ENCODE peak calls at places on chromosomes 5 and 9, in four cellular contexts. J is ovary, C is fibroblast of lung, G is tibial nerve. T is an unnamed sample.

GRCh38 chr5:107322936-107323335 is 347.8 kb downstream of the EFNA5 start:
- DNase-seq in J (no peak), G (no peak), C (no peak), T (no peak)

GRCh38 chr5:42404366-42404765 is 18.9 kb upstream of the GHR start:
- DNase-seq in C (no peak), G (no peak), J (no peak), T (no peak)

GRCh38 chr5:78640622-78641021 is 8.0 kb downstream of the LHFPL2 start:
- DNase-seq in C (peak; percentile 70), G (no peak), J (no peak), T (no peak)

GRCh38 chr5:127959152-127959764 is 124.3 kb upstream of the SLC12A2 start:
- DNase-seq in C (peak; percentile 87), G (peak; percentile 36), J (peak; percentile 66), T (peak; percentile 73)

GRCh38 chr9:96751815-96752214 is 26.1 kb downstream of the ZNF510 start:
- DNase-seq in C (no peak), G (no peak), J (no peak), T (no peak)

GRCh38 chr5:72160959-72161358 is 53.7 kb downstream of the MAP1B start:
- DNase-seq in G (no peak), J (no peak), C (peak; percentile 77), T (no peak)

GRCh38 chr9:115046199-115046598 is 71.8 kb downstream of the TNC start:
- DNase-seq in C (no peak), G (no peak), J (no peak), T (no peak)

GRCh38 chr5:32057157-32058096 is 116.7 kb downstream of the GOLPH3 start:
- DNase-seq in G (no peak), J (no peak), C (no peak), T (no peak)

GRCh38 chr5:140868721-140869554 is at the start of gene PCDHA11:
- DNase-seq in J (no peak), C (no peak), G (no peak), T (peak; percentile 36)

GRCh38 chr9:20236676-20237075 is 385.6 kb downstream of the MLLT3 start:
- DNase-seq in C (no peak), J (no peak), G (no peak), T (peak; percentile 16)

GRCh38 chr5:108061941-108062340 is 320.0 kb downstream of the FBXL17 start:
- DNase-seq in C (peak; percentile 14), G (no peak), J (no peak), T (no peak)

GRCh38 chr9:27394826-27395201 is 97.9 kb upstream of the EQTN start:
- DNase-seq in C (no peak), J (no peak), G (no peak), T (no peak)

GRCh38 chr5:10527281-10527950 is 36.5 kb upstream of the ANKRD33B start:
- DNase-seq in J (no peak), G (no peak), C (peak; percentile 84), T (no peak)

GRCh38 chr9:128724744-128725211 is 851 bp upstream of the ZDHHC12 start:
- DNase-seq in C (peak; percentile 78), G (peak; percentile 47), J (peak; percentile 75), T (peak; percentile 69)

GRCh38 chr5:1827410-1828397 is 26.5 kb downstream of the NDUFS6 start:
- DNase-seq in G (no peak), C (no peak), J (no peak), T (peak; percentile 36)

GRCh38 chr5:122030251-122030650 is 47.8 kb downstream of the LOX start:
- DNase-seq in C (no peak), J (no peak), G (no peak), T (no peak)

GRCh38 chr5:79791843-79792242 is 102.2 kb downstream of the CMYA5 start:
- DNase-seq in C (no peak), G (no peak), J (no peak), T (no peak)

GRCh38 chr5:140926211-140926902 is at the start of gene PCDHAC1:
- DNase-seq in C (peak; percentile 30), G (peak; percentile 75), J (peak; percentile 64), T (peak; percentile 88)

GRCh38 chr5:125153231-125153630 is 406.8 kb upstream of the ZNF608 start:
- DNase-seq in J (no peak), C (no peak), G (no peak), T (no peak)

GRCh38 chr5:98614341-98614740 is 159.1 kb upstream of the RGMB start:
- DNase-seq in C (no peak), J (no peak), G (no peak), T (no peak)

GRCh38 chr9:107019216-107019615 is 156.2 kb downstream of the ZNF462 start:
- DNase-seq in C (peak; percentile 92), J (no peak), G (no peak), T (no peak)

GRCh38 chr9:70021026-70021571 is 22.5 kb upstream of the MAMDC2 start:
- DNase-seq in J (no peak), G (no peak), C (peak; percentile 96), T (no peak)

GRCh38 chr9:132037470-132037869 is 42.2 kb downstream of the MED27 start:
- DNase-seq in J (no peak), G (no peak), C (no peak), T (no peak)

GRCh38 chr5:67897431-67897830 is 318.1 kb upstream of the PIK3R1 start:
- DNase-seq in J (no peak), C (no peak), G (no peak), T (no peak)

GRCh38 chr5:134252671-134253070 is 26.8 kb upstream of the PPP2CA start:
- DNase-seq in J (no peak), G (no peak), C (peak; percentile 92), T (no peak)

GRCh38 chr9:121707477-121708424 is 56.3 kb downstream of the DAB2IP start:
- DNase-seq in J (no peak), G (no peak), C (no peak), T (no peak)

GRCh38 chr5:140966293-140967225 is at the start of gene PCDHAC2:
- DNase-seq in G (no peak), J (no peak), C (peak; percentile 24), T (peak; percentile 34)

GRCh38 chr5:176810084-176810597 is at the start of gene UNC5A:
- DNase-seq in J (no peak), C (peak; percentile 59), G (no peak), T (peak; percentile 50)

GRCh38 chr5:39076757-39077475 is 2.7 kb upstream of the RICTOR start:
- DNase-seq in J (no peak), C (peak; percentile 45), G (no peak), T (no peak)

GRCh38 chr5:117623042-117623815 is 1048.6 kb upstream of the SEMA6A start:
- DNase-seq in J (no peak), C (no peak), G (no peak), T (no peak)

DNA sequence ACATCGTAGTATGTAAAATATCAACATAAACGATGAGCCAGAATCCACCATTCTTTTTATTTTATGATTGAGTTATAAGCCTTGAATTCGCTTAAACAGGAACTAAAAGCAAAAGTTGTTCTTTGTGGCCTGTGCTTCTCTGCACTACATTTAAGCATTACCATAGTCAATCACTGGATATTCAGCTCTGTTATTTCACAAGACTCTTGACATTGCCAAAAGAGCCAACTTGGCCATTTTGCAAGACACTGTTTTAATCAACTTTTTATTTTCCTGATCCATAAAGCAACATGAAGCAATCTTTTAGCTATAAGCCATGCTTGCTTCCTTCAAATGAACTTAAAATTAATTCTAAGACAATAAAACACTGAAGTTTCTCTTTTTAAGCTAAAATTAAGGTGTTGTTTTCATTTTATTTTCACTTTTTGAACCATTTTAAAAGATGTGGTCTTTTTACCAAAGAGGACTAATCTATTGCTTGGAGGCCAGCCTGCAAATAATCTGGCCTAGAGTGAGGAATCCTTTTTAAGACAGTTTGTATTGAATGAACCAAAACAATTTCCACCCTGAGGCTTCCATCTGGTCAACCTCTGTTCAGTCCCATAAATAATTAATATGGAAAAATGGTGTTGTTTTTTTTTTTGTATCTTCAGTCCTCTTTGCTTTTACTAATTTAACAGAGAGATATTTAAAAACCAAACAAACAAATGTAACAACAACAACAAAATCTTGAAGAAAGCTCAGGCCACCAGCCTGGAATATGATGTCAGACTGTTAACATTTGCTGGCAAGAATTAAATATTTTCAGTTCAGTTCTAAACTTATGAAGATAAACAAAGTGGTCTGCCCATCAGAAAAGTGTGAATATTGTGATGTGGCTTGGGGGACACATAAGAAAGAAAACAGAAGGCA is 274.4 kb downstream of the MARCHF11 start:
- DNase-seq in J (no peak), C (no peak), G (no peak), T (no peak)
- H3K27ac ChIP-seq in J (no peak overlapping the region), C (no peak overlapping the region), G (no peak overlapping the region), T (no peak overlapping the region)

DNA sequence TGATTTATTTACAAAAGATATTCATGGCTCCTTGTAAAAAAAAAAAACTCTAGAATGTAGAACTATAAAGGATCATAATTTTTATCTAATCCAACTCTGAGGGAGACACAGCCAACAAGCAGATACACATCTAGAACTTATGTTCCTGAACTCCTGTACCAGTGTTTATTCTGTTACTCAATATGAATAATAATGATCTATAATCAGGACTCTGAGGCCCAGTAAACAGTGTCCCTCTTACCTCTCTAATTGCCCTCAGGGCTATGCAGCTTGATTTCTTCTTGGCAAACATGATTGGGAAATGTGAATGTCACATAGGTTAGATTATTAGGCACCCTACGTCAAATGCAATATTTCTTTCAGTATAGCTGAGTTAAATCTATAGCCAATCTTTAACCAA is 391.6 kb upstream of the RPS23 start:
- DNase-seq in C (no peak), J (no peak), G (no peak), T (no peak)
- H3K27me3 ChIP-seq in C (no peaks in the 10 kb centered on the region), J (no peaks in the 10 kb centered on the region), G (no peaks in the 10 kb centered on the region), T (no peaks in the 10 kb centered on the region)

GRCh38 chr9:18338042-18338441 is 135.9 kb upstream of the ADAMTSL1 start:
- DNase-seq in G (no peak), C (peak; percentile 86), J (no peak), T (no peak)
- H3K27ac ChIP-seq in G (no peak overlapping the region), C (no peak overlapping the region), J (no peak overlapping the region), T (no peak overlapping the region)

DNA sequence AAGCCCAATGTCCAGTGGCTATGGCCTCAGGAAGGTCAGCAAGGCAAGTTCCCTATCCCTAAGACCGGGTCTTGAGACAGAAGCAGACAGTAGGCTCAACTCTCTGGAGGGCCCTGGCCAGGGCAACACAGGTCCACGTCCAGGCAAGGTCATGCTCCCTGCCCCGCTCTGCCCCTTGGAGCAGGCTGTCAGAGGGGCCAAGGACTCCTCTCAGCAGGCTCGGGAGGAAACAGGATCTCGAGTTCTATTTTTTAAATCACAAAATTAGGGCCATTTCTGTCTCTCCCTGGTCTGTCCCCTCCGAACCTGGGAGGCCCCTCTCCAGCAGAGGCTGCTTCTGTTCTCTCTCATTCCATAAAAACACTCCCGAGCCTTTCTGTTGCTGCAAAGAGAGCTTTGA is 24.3 kb upstream of the FCN1 start:
- DNase-seq in C (no peak), G (no peak), J (no peak), T (no peak)
- H3K27me3 ChIP-seq in C (no peaks in the 10 kb centered on the region), G (no peaks in the 10 kb centered on the region), J (no peaks in the 10 kb centered on the region), T (no peaks in the 10 kb centered on the region)

DNA sequence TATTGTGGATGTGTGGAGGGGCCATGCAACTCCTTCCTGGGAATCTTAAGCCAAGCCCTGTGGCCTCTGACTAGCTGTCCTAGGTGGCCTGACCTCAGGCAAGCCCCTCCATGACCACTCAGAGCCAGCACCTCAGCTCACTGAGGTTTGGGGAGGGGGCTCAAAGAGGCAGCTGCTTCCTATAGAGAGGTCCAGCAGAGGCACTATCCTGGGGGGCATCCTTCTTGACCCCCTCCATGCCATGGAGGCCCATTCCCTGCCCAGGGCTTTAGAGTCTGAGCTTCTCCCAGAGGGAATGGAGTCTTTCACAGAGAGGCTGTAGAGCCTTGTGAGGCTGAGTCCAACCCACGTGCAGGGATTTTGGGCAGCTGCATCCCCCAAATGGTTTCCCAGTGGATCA is 17.0 kb downstream of the IRF1 start:
- DNase-seq in C (no peak), J (no peak), G (no peak), T (no peak)
- H3K27ac ChIP-seq in C (no peak overlapping the region), J (no peak overlapping the region), G (peak overlapping the region; percentile 55), T (no peak overlapping the region)

GRCh38 chr9:4464911-4465513 is 25.3 kb upstream of the SLC1A1 start:
- DNase-seq in G (no peak), C (no peak), J (no peak), T (no peak)
- H3K27me3 ChIP-seq in G (no peaks in the 10 kb centered on the region), C (no peaks in the 10 kb centered on the region), J (no peaks in the 10 kb centered on the region), T (no peaks in the 10 kb centered on the region)

GRCh38 chr5:172442592-172442991 is 11.7 kb downstream of the SH3PXD2B start:
- DNase-seq in J (no peak), G (no peak), C (peak; percentile 55), T (no peak)
- H3K27ac ChIP-seq in J (no peak overlapping the region), G (peak overlapping the region; percentile 53), C (no peak overlapping the region), T (peak overlapping the region; percentile 57)